ENCODE peak calls at places on chromosomes 2 and 18, in six cellular contexts. O, I, D, X, N and R are unnamed samples.

GRCh38 chr2:22748909-22749308 is 636.1 kb upstream of the KLHL29 start:
- DNase-seq in O (no peak), I (no peak), D (no peak), X (no peak), N (no peak), R (no peak)

GRCh38 chr18:1618364-1618763 is 713.7 kb downstream of the ADCYAP1 start:
- DNase-seq in O (no peak), I (no peak), D (no peak), X (no peak), N (no peak), R (no peak)

GRCh38 chr18:75618146-75618545 is 190.6 kb upstream of the SMIM21 start:
- DNase-seq in O (no peak), I (no peak), D (no peak), X (no peak), N (no peak), R (no peak)

GRCh38 chr18:79388043-79388442 is 7.7 kb upstream of the NFATC1 start:
- DNase-seq in O (no peak), I (no peak), D (peak), X (no peak), N (no peak), R (no peak)

GRCh38 chr2:147600223-147600622 is 244.6 kb upstream of the ACVR2A start:
- DNase-seq in O (no peak), I (no peak), D (no peak), X (no peak), N (no peak), R (no peak)

GRCh38 chr2:212892193-212892592 is 259.2 kb downstream of the IKZF2 start:
- DNase-seq in O (no peak), I (peak), D (peak), X (peak), N (peak), R (no peak)

GRCh38 chr18:58520964-58521363 is 107.9 kb downstream of the ALPK2 start:
- DNase-seq in O (no peak), I (peak), D (no peak), X (peak), N (no peak), R (no peak)

GRCh38 chr2:83238111-83238510 is 1221.0 kb downstream of the SUCLG1 start:
- DNase-seq in O (no peak), I (no peak), D (no peak), X (no peak), N (no peak), R (no peak)

GRCh38 chr2:148998162-148998830 is 40.2 kb upstream of the LYPD6B start:
- DNase-seq in O (no peak), I (no peak), D (no peak), X (no peak), N (no peak), R (no peak)

GRCh38 chr2:164840930-164841718 is 499 bp downstream of the COBLL1 start:
- DNase-seq in O (peak), I (peak), D (peak), X (peak), N (peak), R (no peak)

GRCh38 chr18:68826111-68826510 is 28.2 kb downstream of the CCDC102B start:
- DNase-seq in O (no peak), I (no peak), D (no peak), X (no peak), N (no peak), R (no peak)

GRCh38 chr2:120999374-121000097 is 263.9 kb downstream of the GLI2 start:
- DNase-seq in O (no peak), I (no peak), D (peak), X (no peak), N (no peak), R (no peak)

GRCh38 chr2:172488556-172488955 is 61.2 kb downstream of the ITGA6 start:
- DNase-seq in O (no peak), I (no peak), D (no peak), X (no peak), N (no peak), R (no peak)

GRCh38 chr2:172484253-172484652 is 56.9 kb downstream of the ITGA6 start:
- DNase-seq in O (no peak), I (peak), D (no peak), X (no peak), N (peak), R (no peak)

GRCh38 chr2:172480301-172481218 is 53.2 kb downstream of the ITGA6 start:
- DNase-seq in O (peak), I (no peak), D (peak), X (no peak), N (no peak), R (no peak)

GRCh38 chr2:172481507-172482262 is 54.3 kb downstream of the ITGA6 start:
- DNase-seq in O (no peak), I (no peak), D (no peak), X (no peak), N (no peak), R (no peak)

GRCh38 chr2:172484706-172485105 is 57.3 kb downstream of the ITGA6 start:
- DNase-seq in O (no peak), I (no peak), D (no peak), X (no peak), N (no peak), R (no peak)
- TF ChIP-seq CTCF in O (no peak), I (no peak), D (no peak), X (no peak), N (peak), R (peak)

DNA sequence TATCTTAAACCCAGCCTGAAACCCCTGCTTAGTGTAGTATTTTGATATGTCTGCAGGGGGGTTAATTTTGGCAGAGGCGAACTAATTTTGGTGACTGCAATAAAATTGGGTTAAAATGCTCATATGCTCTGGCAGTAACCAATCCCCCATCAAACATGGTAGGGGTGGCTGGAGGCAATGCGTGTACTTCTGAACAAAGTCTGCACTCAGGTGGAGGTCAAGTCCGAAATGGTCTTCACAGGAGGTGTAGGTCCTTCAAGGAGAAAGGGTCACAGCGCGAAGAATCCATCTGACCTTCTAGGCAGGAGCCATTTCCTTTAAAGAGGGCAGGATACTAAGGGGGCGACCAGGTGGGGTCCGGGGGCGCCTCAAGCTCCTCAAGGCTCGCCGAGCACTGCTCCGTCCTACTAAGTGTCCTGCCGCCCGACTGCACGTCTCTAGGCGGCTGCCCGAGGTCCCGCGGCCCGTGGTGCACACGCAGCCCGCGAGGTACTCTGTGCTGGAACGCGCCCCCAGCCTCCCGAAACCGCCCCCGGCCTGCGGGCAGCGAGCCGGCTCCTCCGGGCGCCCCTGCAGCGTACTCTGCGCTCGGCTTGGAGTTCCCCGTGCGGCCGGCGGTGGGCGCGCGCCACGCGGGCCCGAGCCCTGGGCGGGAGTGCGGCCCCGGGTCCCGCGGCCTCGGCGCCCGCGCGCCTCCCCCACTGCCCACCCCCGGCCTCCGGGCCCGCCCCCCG is 1.7 kb upstream of the LDLRAD4 start:
- DNase-seq in O (no peak), I (no peak), D (peak), X (no peak), N (no peak), R (no peak)
- TF ChIP-seq CTCF in O (no peak), I (no peak), D (peak), X (no peak), N (no peak), R (peak)

GRCh38 chr2:24104906-24105305 is 18.2 kb downstream of the PFN4 start:
- DNase-seq in O (no peak), I (no peak), D (no peak), X (no peak), N (no peak), R (no peak)

GRCh38 chr2:24104110-24104650 is 19.0 kb downstream of the PFN4 start:
- DNase-seq in O (no peak), I (no peak), D (no peak), X (no peak), N (no peak), R (no peak)

GRCh38 chr2:24105816-24106215 is 17.3 kb downstream of the PFN4 start:
- DNase-seq in O (no peak), I (no peak), D (no peak), X (no peak), N (no peak), R (no peak)

GRCh38 chr2:24107336-24107735 is 15.8 kb downstream of the PFN4 start:
- DNase-seq in O (no peak), I (no peak), D (no peak), X (no peak), N (no peak), R (no peak)

GRCh38 chr2:24106786-24107185 is 16.3 kb downstream of the PFN4 start:
- DNase-seq in O (no peak), I (no peak), D (no peak), X (no peak), N (no peak), R (no peak)
- TF ChIP-seq CTCF in O (no peak), I (no peak), D (no peak), X (no peak), N (no peak), R (no peak)

GRCh38 chr2:68743531-68743930 is 8.9 kb downstream of the ARHGAP25 start:
- DNase-seq in O (no peak), I (no peak), D (no peak), X (no peak), N (no peak), R (no peak)

GRCh38 chr2:68746408-68746807 is 11.8 kb downstream of the ARHGAP25 start:
- DNase-seq in O (no peak), I (no peak), D (no peak), X (no peak), N (no peak), R (no peak)

GRCh38 chr2:68742638-68743037 is 8.0 kb downstream of the ARHGAP25 start:
- DNase-seq in O (no peak), I (no peak), D (no peak), X (no peak), N (peak), R (no peak)

GRCh38 chr2:68745006-68745405 is 10.4 kb downstream of the ARHGAP25 start:
- DNase-seq in O (no peak), I (no peak), D (no peak), X (no peak), N (no peak), R (no peak)

GRCh38 chr2:68744517-68744916 is 9.9 kb downstream of the ARHGAP25 start:
- DNase-seq in O (no peak), I (peak), D (no peak), X (peak), N (no peak), R (no peak)
- TF ChIP-seq CTCF in O (no peak), I (peak), D (no peak), X (peak), N (no peak), R (no peak)

DNA sequence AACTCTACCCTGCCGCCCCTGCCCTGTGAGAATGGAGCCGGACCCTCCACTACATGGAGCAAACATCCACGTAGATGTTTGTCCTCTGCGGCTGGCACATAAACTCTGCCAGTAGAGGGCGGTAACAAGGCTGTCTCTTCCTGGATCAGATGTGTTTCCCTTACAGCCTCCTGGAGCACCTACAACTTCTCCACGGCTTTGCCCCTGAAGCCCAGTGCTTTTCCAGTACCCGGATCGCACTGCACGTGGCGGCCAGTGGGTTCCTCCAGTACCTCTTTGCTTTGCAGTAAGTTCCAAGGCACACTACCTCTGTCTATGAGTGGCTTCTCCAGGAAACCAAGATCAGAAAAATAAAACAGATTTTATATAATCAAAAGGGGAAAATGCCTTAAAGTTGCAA is 651.3 kb downstream of the DCDC2C start:
- DNase-seq in O (no peak), I (peak), D (peak), X (no peak), N (peak), R (no peak)
- TF ChIP-seq CTCF in O (no peak), I (peak), D (peak), X (no peak), N (peak), R (peak)

GRCh38 chr2:20667151-20667530 is 197 bp downstream of the GDF7 start:
- DNase-seq in O (no peak), I (no peak), D (no peak), X (no peak), N (no peak), R (no peak)
- TF ChIP-seq CTCF in O (no peak), I (no peak), D (peak), X (no peak), N (no peak), R (no peak)

DNA sequence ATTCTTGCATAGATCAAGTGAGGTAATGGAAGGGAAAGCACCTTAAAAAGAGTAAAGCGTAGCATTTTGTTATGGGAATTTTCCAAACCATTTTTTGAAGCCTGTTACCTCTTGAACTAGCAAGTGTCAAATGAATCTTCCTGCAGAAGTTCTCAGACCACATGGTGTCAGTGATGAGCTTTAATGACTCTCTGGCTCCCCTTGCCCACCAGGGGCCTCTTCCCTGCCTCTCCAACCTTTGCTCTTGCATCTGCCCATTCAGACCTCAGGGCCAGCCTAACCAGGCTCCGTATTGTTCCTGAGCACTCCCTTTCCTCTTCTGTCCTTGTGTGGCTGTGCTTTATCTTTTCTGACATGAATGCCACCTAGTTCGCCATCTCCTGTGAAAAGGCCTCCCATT is 155.9 kb downstream of the DIS3L2 start:
- DNase-seq in O (no peak), I (no peak), D (peak), X (no peak), N (peak), R (no peak)
- TF ChIP-seq CTCF in O (no peak), I (peak), D (peak), X (no peak), N (peak), R (no peak)

GRCh38 chr2:6968319-6969100 is 51.3 kb downstream of the RNF144A start:
- DNase-seq in O (no peak), I (no peak), D (peak), X (no peak), N (no peak), R (no peak)
- TF ChIP-seq CTCF in O (no peak), I (no peak), D (peak), X (no peak), N (peak), R (peak)

GRCh38 chr2:197383825-197384224 is 51.0 kb downstream of the SF3B1 start:
- DNase-seq in O (no peak), I (no peak), D (peak), X (no peak), N (peak), R (no peak)
- TF ChIP-seq CTCF in O (no peak), I (no peak), D (peak), X (no peak), N (peak), R (peak)